ENCODE peak calls at places on chromosomes 2 and 18, in six cellular contexts. O is HT1080; I is GDM1; E is activated CD8-positive, alpha-beta memory T cell treated with anti-CD3 and anti-CD28 coated beads for 4 hours; D is ascending aorta; G is AG04450. Z is an unnamed sample.
A peak's percentile ranks its signal among the peaks of the same experiment; 100 is the strongest.

GRCh38 chr2:5690718-5691658 is 1.2 kb upstream of the SOX11 start:
- DNase-seq in D (no peak), O (no peak), E (no peak), I (no peak), G (no peak), Z (no peak)

GRCh38 chr18:56890632-56891031 is 239.5 kb downstream of the WDR7 start:
- DNase-seq in G (peak; percentile 73), O (peak; percentile 90), I (no peak), D (no peak), E (no peak), Z (no peak)

GRCh38 chr2:64276417-64277095 is 132.3 kb upstream of the PELI1 start:
- DNase-seq in O (peak; percentile 38), D (no peak), E (no peak), G (no peak), I (no peak), Z (no peak)

GRCh38 chr2:47534179-47534919 is 131.4 kb downstream of the MSH2 start:
- DNase-seq in G (peak; percentile 55), I (no peak), D (no peak), E (no peak), O (peak; percentile 89), Z (no peak)

GRCh38 chr18:45416168-45416567 is 199.1 kb upstream of the SLC14A2 start:
- DNase-seq in G (no peak), E (no peak), O (no peak), D (no peak), I (no peak), Z (no peak)

GRCh38 chr2:72139471-72139870 is 8.2 kb downstream of the CYP26B1 start:
- DNase-seq in I (no peak), G (no peak), E (no peak), O (no peak), D (no peak), Z (no peak)

GRCh38 chr2:203819434-203820133 is 48.0 kb upstream of the CTLA4 start:
- DNase-seq in I (no peak), E (no peak), G (no peak), D (no peak), O (no peak), Z (no peak)

GRCh38 chr2:70212298-70212948 is 21.6 kb upstream of the C2orf42 start:
- DNase-seq in D (no peak), E (no peak), I (no peak), G (no peak), O (no peak), Z (no peak)

GRCh38 chr2:161067846-161068245 is 92.4 kb upstream of the TANK start:
- DNase-seq in D (no peak), G (no peak), O (no peak), I (no peak), E (no peak), Z (no peak)

GRCh38 chr2:208363485-208363884 is 43.1 kb upstream of the PTH2R start:
- DNase-seq in I (no peak), E (no peak), D (no peak), G (peak; percentile 39), O (peak; percentile 84), Z (no peak)

GRCh38 chr18:75131455-75132000 is 77.4 kb downstream of the PTGR3 start:
- DNase-seq in E (no peak), I (no peak), D (no peak), G (no peak), O (no peak), Z (no peak)

GRCh38 chr2:155442088-155442487 is 743.6 kb downstream of the KCNJ3 start:
- DNase-seq in E (no peak), I (no peak), O (no peak), D (no peak), G (no peak), Z (no peak)

GRCh38 chr2:10787176-10787968 is 25.2 kb downstream of the PDIA6 start:
- DNase-seq in I (no peak), E (no peak), G (no peak), O (peak; percentile 24), D (no peak), Z (no peak)

GRCh38 chr2:101770672-101771071 is 73.2 kb downstream of the MAP4K4 start:
- DNase-seq in I (peak; percentile 27), O (peak; percentile 50), G (no peak), E (no peak), D (no peak), Z (no peak)

GRCh38 chr2:146203232-146203631 is 1641.6 kb upstream of the ACVR2A start:
- DNase-seq in G (no peak), I (no peak), D (no peak), O (no peak), E (no peak), Z (no peak)

GRCh38 chr2:205197468-205198129 is 484.7 kb upstream of the NRP2 start:
- DNase-seq in D (no peak), O (no peak), G (no peak), E (no peak), I (no peak), Z (no peak)

GRCh38 chr2:23546913-23547312 is 161.9 kb downstream of the KLHL29 start:
- DNase-seq in D (no peak), G (no peak), I (no peak), E (no peak), O (no peak), Z (no peak)

GRCh38 chr18:335741-336140 is 67.9 kb upstream of the THOC1 start:
- DNase-seq in E (no peak), G (no peak), D (no peak), O (no peak), I (no peak), Z (no peak)

Z was measured in stimulated activated CD8-positive, alpha-beta memory T cell treated with anti-CD3 and anti-CD28 coated beads, Interleukin-2, amount 100 ng/mL, for 1 hour.